ENCODE peak calls at places on chromosomes 12 and 14, in ten cellular contexts. F, B, N, Q, I, Y, G, D, R and U are unnamed samples.

GRCh38 chr12:123058471-123058870 is 78.0 kb downstream of the ARL6IP4 start:
- DNase-seq in F (no peak), B (no peak), N (no peak), Q (no peak), I (no peak), Y (no peak), G (no peak), D (peak; percentile 90), R (no peak), U (no peak)

GRCh38 chr14:103139371-103140016 is 16.2 kb downstream of the TNFAIP2 start:
- DNase-seq in F (no peak), B (no peak), N (no peak), Q (no peak), I (no peak), Y (no peak), G (no peak), D (no peak), R (no peak), U (no peak)

GRCh38 chr12:95859947-95860850 is 1.4 kb downstream of the SNRPF start:
- DNase-seq in F (no peak), B (no peak), N (no peak), Q (no peak), I (no peak), Y (no peak), G (no peak), D (no peak), R (no peak), U (no peak)

GRCh38 chr12:12278899-12279298 is 12.1 kb upstream of the LRP6 start:
- DNase-seq in F (no peak), B (no peak), N (no peak), Q (no peak), I (no peak), Y (no peak), G (no peak), D (no peak), R (no peak), U (no peak)

GRCh38 chr12:67681145-67681778 is 32.7 kb downstream of the DYRK2 start:
- DNase-seq in F (no peak), B (no peak), N (no peak), Q (peak; percentile 86), I (no peak), Y (peak; percentile 78), G (no peak), D (no peak), R (no peak), U (peak; percentile 58)

GRCh38 chr14:67943947-67944346 is 124.4 kb downstream of the RAD51B start:
- DNase-seq in F (peak; percentile 68), B (peak; percentile 23), N (peak; percentile 13), Q (peak; percentile 61), I (peak; percentile 65), Y (peak; percentile 90), G (peak; percentile 65), D (peak; percentile 48), R (no peak), U (peak; percentile 74)

GRCh38 chr12:113276306-113276705 is 55.0 kb downstream of the TPCN1 start:
- DNase-seq in F (no peak), B (no peak), N (no peak), Q (no peak), I (no peak), Y (no peak), G (peak; percentile 67), D (no peak), R (no peak), U (peak; percentile 64)

GRCh38 chr14:23173039-23173438 is 10.4 kb downstream of the SLC7A8 start:
- DNase-seq in F (no peak), B (no peak), N (no peak), Q (no peak), I (no peak), Y (no peak), G (no peak), D (no peak), R (no peak), U (no peak)

GRCh38 chr12:18703916-18704315 is 33.9 kb downstream of the PLCZ1 start:
- DNase-seq in F (no peak), B (no peak), N (no peak), Q (no peak), I (no peak), Y (no peak), G (no peak), D (no peak), R (no peak), U (no peak)

GRCh38 chr12:130481392-130481879 is 143.7 kb downstream of the PIWIL1 start:
- DNase-seq in F (no peak), B (no peak), N (no peak), Q (no peak), I (no peak), Y (no peak), G (no peak), D (no peak), R (no peak), U (no peak)

GRCh38 chr14:42909659-42910058 is 1303.0 kb downstream of the LRFN5 start:
- DNase-seq in F (no peak), B (no peak), N (no peak), Q (no peak), I (no peak), Y (no peak), G (no peak), D (no peak), R (no peak), U (no peak)

GRCh38 chr14:60655898-60656754 is 6.8 kb upstream of the SIX1 start:
- DNase-seq in F (no peak), B (no peak), N (no peak), Q (no peak), I (no peak), Y (no peak), G (no peak), D (peak; percentile 33), R (no peak), U (no peak)

GRCh38 chr14:35374273-35374681 is 30.3 kb downstream of the NFKBIA start:
- DNase-seq in F (peak; percentile 51), B (no peak), N (no peak), Q (peak; percentile 98), I (no peak), Y (peak; percentile 51), G (no peak), D (no peak), R (no peak), U (no peak)

GRCh38 chr12:80848858-80849257 is 88.9 kb downstream of the LIN7A start:
- DNase-seq in F (no peak), B (no peak), N (no peak), Q (no peak), I (no peak), Y (no peak), G (no peak), D (no peak), R (no peak), U (no peak)

GRCh38 chr14:72614891-72615410 is 278.9 kb downstream of the DPF3 start:
- DNase-seq in F (no peak), B (no peak), N (no peak), Q (no peak), I (no peak), Y (no peak), G (no peak), D (no peak), R (no peak), U (no peak)

GRCh38 chr12:71354871-71355270 is 84.7 kb upstream of the LGR5 start:
- DNase-seq in F (no peak), B (no peak), N (no peak), Q (no peak), I (no peak), Y (no peak), G (no peak), D (peak; percentile 13), R (no peak), U (no peak)

GRCh38 chr14:49497725-49498348 is 88.3 kb downstream of the RPS29 start:
- DNase-seq in F (no peak), B (no peak), N (peak; percentile 1), Q (peak; percentile 50), I (peak; percentile 21), Y (peak; percentile 72), G (no peak), D (peak; percentile 45), R (no peak), U (peak; percentile 33)

GRCh38 chr14:77085538-77085937 is 12.5 kb upstream of the CIPC start:
- DNase-seq in F (no peak), B (no peak), N (no peak), Q (no peak), I (no peak), Y (no peak), G (no peak), D (no peak), R (no peak), U (no peak)

GRCh38 chr14:67881225-67881624 is 61.6 kb downstream of the RAD51B start:
- DNase-seq in F (no peak), B (no peak), N (no peak), Q (no peak), I (no peak), Y (no peak), G (no peak), D (no peak), R (no peak), U (no peak)

GRCh38 chr14:69704319-69704718 is 62.6 kb upstream of the SRSF5 start:
- DNase-seq in F (no peak), B (no peak), N (no peak), Q (no peak), I (no peak), Y (no peak), G (no peak), D (no peak), R (no peak), U (no peak)

GRCh38 chr14:53140585-53140984 is 12.5 kb downstream of the DDHD1 start:
- DNase-seq in F (no peak), B (no peak), N (no peak), Q (no peak), I (no peak), Y (no peak), G (no peak), D (no peak), R (no peak), U (no peak)

GRCh38 chr12:31517994-31518393 is 72.9 kb downstream of the DENND5B start:
- DNase-seq in F (no peak), B (no peak), N (no peak), Q (no peak), I (no peak), Y (no peak), G (no peak), D (no peak), R (no peak), U (no peak)

GRCh38 chr12:108650083-108650482 is 16.4 kb upstream of the SELPLG start:
- DNase-seq in F (no peak), B (no peak), N (no peak), Q (no peak), I (no peak), Y (no peak), G (no peak), D (no peak), R (no peak), U (no peak)

GRCh38 chr12:118358607-118359540 is 13.8 kb downstream of the TAOK3 start:
- DNase-seq in F (no peak), B (no peak), N (no peak), Q (no peak), I (no peak), Y (peak; percentile 16), G (no peak), D (no peak), R (no peak), U (no peak)

GRCh38 chr12:106211973-106212372 is 35.8 kb downstream of the CKAP4 start:
- DNase-seq in F (no peak), B (no peak), N (no peak), Q (no peak), I (no peak), Y (no peak), G (no peak), D (no peak), R (no peak), U (no peak)

GRCh38 chr14:88312262-88312661 is 10.8 kb downstream of the KCNK10 start:
- DNase-seq in F (no peak), B (no peak), N (no peak), Q (no peak), I (no peak), Y (no peak), G (no peak), D (no peak), R (no peak), U (no peak)

GRCh38 chr12:104064842-104065441 is 611 bp downstream of the HCFC2 start:
- DNase-seq in F (no peak), B (no peak), N (no peak), Q (no peak), I (peak; percentile 13), Y (peak; percentile 34), G (no peak), D (no peak), R (no peak), U (peak; percentile 36)

GRCh38 chr14:57875296-57875695 is 9.4 kb upstream of the SLC35F4 start:
- DNase-seq in F (no peak), B (no peak), N (no peak), Q (no peak), I (no peak), Y (no peak), G (no peak), D (no peak), R (no peak), U (no peak)